ENCODE peak calls at places on chromosomes 2 and 18, in six cellular contexts. O is fibroblast of pulmonary artery, W is HFF-Myc, H is heart left ventricle, M is AG10803, N is endodermal cell. Q is an unnamed sample.
A peak's percentile ranks its signal among the peaks of the same experiment; 100 is the strongest.

GRCh38 chr2:173184031-173185004 is 108.7 kb downstream of the MAP3K20 start:
- DNase-seq in H (peak; percentile 61), N (peak; percentile 84), W (peak; percentile 92), O (peak; percentile 97), M (peak; percentile 99), Q (peak; percentile 98)

GRCh38 chr18:13338318-13338717 is 119.8 kb downstream of the LDLRAD4 start:
- DNase-seq in O (no peak), N (no peak), H (no peak), M (no peak), W (no peak), Q (no peak)

GRCh38 chr18:77110936-77111335 is 21.6 kb downstream of the MBP start:
- DNase-seq in O (no peak), H (no peak), N (peak; percentile 32), W (no peak), M (no peak), Q (no peak)

GRCh38 chr18:58105908-58106673 is 62.1 kb downstream of the NEDD4L start:
- DNase-seq in M (peak; percentile 8), N (peak; percentile 46), O (no peak), H (no peak), W (no peak), Q (peak; percentile 15)

GRCh38 chr2:74497777-74498499 is 1.5 kb downstream of the LBX2 start:
- DNase-seq in M (no peak), W (no peak), H (no peak), O (no peak), N (peak; percentile 85), Q (no peak)

GRCh38 chr18:44569391-44570055 is 111.2 kb upstream of the SETBP1 start:
- DNase-seq in M (no peak), N (no peak), W (no peak), H (no peak), O (no peak), Q (no peak)

GRCh38 chr2:119792907-119793312 is 33.2 kb downstream of the PTPN4 start:
- DNase-seq in H (no peak), W (no peak), M (no peak), N (peak; percentile 61), O (no peak), Q (no peak)

GRCh38 chr2:38178556-38179419 is 102.8 kb upstream of the CYP1B1 start:
- DNase-seq in M (peak; percentile 96), W (no peak), O (peak; percentile 97), N (no peak), H (peak; percentile 35), Q (peak; percentile 98)

GRCh38 chr18:67425724-67426123 is 90.8 kb downstream of the DSEL start:
- DNase-seq in M (peak; percentile 79), W (peak; percentile 72), H (no peak), N (no peak), O (peak; percentile 86), Q (peak; percentile 89)

GRCh38 chr2:231037202-231037730 is at the start of gene C2orf72:
- DNase-seq in N (peak; percentile 70), O (no peak), M (no peak), H (no peak), W (no peak), Q (no peak)

GRCh38 chr2:220117010-220117409 is 489.6 kb downstream of the SLC4A3 start:
- DNase-seq in O (no peak), H (no peak), N (no peak), M (no peak), W (no peak), Q (no peak)

GRCh38 chr2:189474526-189474925 is 33.3 kb downstream of the WDR75 start:
- DNase-seq in W (no peak), N (no peak), M (no peak), H (no peak), O (no peak), Q (no peak)

GRCh38 chr2:64412671-64413070 is 41.3 kb upstream of the LGALSL start:
- DNase-seq in W (no peak), M (no peak), N (no peak), O (no peak), H (no peak), Q (no peak)

GRCh38 chr2:64408031-64408430 is 45.9 kb upstream of the LGALSL start:
- DNase-seq in W (no peak), H (no peak), N (no peak), M (no peak), O (no peak), Q (no peak)

GRCh38 chr2:64406407-64406774 is 47.6 kb upstream of the LGALSL start:
- DNase-seq in H (peak; percentile 50), W (no peak), O (no peak), M (no peak), N (no peak), Q (no peak)

GRCh38 chr2:64414736-64415435 is 39.1 kb upstream of the LGALSL start:
- DNase-seq in M (no peak), N (no peak), H (no peak), O (no peak), W (no peak), Q (no peak)

DNA sequence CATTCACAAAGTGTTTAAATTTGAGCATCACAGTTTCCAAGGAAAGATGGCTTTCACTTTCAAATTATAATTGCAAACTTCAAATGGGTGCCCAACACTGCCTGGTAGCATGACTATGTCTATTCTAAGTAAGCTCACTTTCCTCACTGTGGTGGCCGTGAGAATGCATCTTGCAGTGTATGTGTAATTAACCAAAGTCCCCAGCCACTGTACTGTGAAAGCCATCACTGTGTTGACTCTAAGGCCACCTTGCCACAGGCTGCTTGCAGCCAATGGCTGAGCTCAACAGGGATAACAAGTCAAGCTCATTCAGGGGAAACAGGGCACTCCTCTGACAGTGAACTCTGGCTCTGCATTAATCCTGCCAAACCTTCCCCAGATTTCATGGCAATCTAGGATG is 43.3 kb upstream of the LGALSL start:
- DNase-seq in N (no peak), O (no peak), W (no peak), M (no peak), H (no peak), Q (no peak)
- H3K4me3 ChIP-seq in N (no peak overlapping the region), O (no peak overlapping the region), W (no peak overlapping the region), M (no peak overlapping the region), H (no peak overlapping the region), Q (no peak overlapping the region)

GRCh38 chr2:101387151-101387807 is at the start of gene CREG2:
- DNase-seq in H (peak; percentile 68), N (peak; percentile 89), O (peak; percentile 56), M (peak; percentile 53), W (no peak), Q (peak; percentile 56)
- TF ChIP-seq CTCF in H (peak; percentile 65), N (peak; percentile 90), O (peak; percentile 21), M (peak; percentile 33), W (peak; percentile 52), Q (peak; percentile 46)

GRCh38 chr2:85243101-85244072 is 84.4 kb downstream of the TGOLN2 start:
- DNase-seq in M (no peak), H (peak; percentile 71), O (no peak), W (no peak), N (peak; percentile 91), Q (peak; percentile 47)
- H3K4me3 ChIP-seq in M (no peak overlapping the region), H (no peak overlapping the region), O (no peak overlapping the region), W (no peak overlapping the region), N (no peak overlapping the region), Q (no peak overlapping the region)

DNA sequence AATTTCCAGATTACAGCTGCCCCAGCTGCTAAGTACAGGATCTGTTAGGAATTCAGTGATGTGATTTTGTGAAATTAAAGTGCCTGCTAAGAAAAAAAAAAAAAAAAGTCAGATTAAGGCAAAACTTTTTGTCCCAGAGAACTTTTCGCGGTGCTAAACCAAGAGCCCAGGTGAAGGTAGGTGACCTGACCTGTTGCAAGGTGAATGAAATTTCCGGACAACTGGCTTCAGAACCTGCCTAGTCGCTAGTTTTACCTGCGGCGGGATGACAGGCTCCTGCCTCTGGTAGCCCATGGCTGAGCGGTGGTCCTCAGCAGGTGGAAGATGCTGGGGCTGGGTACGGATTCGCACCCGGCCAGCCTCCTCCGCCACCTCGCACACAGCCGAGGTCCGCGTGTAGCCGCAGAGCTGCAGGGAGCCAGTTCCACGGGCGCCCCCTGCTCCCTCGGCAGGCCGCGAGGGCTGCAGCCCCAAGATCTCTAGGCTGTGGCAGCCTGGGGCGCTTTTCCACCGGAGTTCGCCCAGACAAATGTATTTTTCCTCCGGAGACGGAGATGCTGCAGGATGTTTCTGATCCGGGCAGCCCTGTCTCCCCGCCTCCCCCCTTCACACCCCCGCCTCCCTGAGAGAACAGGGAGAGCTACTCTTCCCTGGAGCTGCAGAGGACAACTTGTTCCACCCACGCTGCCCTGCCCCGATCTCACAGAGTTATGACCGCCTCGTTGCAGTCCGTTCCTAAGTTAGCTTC is at the start of gene SLC38A11:
- DNase-seq in W (no peak), H (peak; percentile 45), O (peak; percentile 8), N (peak; percentile 69), M (peak; percentile 5), Q (peak; percentile 37)
- TF ChIP-seq CTCF in W (no peak), H (no peak), O (no peak), N (peak; percentile 20), M (peak; percentile 17), Q (peak; percentile 33)

GRCh38 chr2:106885981-106886915 is at the start of gene ST6GAL2:
- DNase-seq in M (no peak), H (no peak), O (no peak), W (no peak), N (peak; percentile 82), Q (peak; percentile 25)
- H3K4me3 ChIP-seq in M (peak within 1 kb of the TSS; percentile 39), H (peak within 1 kb of the TSS; percentile 64), O (peak within 1 kb of the TSS; percentile 40), W (peak within 1 kb of the TSS; percentile 51), N (peak within 1 kb of the TSS; percentile 85), Q (peak within 1 kb of the TSS; percentile 56)

DNA sequence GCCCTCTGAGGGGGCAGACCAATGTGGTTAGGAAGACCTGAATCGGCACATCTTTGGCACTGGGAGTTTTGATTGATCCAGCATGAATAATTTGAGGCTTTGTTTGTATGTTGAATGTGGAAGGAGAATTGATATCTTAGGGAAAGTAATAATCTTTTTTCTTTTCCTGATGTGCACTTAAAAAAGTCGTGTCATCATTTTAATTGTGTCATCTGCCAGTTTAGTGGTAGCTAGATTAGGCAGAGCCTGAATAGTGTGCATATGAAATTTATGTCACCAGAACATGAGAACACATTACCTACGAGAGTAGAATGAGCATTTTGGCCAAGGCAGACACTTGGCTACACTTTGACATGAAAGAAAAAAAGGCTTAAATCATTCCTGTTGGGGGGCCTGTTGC is 79.5 kb downstream of the KIF5C start:
- DNase-seq in O (no peak), N (no peak), H (no peak), M (no peak), W (no peak), Q (no peak)
- TF ChIP-seq CTCF in O (no peak), N (no peak), H (no peak), M (no peak), W (no peak), Q (no peak)

GRCh38 chr2:44943693-44944101 is 2.2 kb downstream of the SIX3 start:
- DNase-seq in H (no peak), N (no peak), M (no peak), W (no peak), O (no peak), Q (no peak)
- H3K4me3 ChIP-seq in H (no peak overlapping the region), N (peak overlapping the region; percentile 73), M (no peak overlapping the region), W (no peak overlapping the region), O (no peak overlapping the region), Q (no peak overlapping the region)

DNA sequence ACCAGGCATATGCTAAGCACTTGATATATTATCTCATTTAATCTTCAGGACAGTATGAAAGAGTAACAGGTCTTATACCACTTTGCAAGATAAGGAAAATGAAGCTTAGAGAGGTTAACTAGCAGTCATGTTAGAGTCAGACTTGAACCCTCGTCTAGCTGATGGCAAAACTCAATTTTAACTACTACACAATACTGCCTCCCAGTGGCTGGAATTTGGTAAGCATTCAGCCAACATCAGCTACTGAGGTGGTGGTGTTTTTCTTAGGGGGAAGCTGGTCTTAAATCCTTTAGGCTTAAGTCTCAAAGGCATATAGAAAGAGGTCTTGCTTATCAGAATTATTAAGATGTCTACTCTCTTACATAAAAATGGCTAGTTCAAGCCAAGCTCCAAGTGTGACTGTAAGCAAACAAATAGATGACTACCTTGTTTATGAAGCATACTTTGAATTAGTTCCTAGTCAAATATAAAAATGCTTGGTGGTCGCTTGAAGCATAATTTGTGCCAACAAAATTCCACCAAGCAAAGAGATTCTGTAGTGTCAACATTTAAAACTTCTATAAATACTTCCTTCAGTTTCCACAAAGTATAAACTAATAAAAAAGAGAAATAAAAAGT is 325.4 kb upstream of the FIGN start:
- DNase-seq in O (peak; percentile 58), N (peak; percentile 90), M (peak; percentile 22), H (no peak), W (no peak), Q (peak; percentile 62)
- TF ChIP-seq CTCF in O (peak; percentile 78), N (peak; percentile 91), M (peak; percentile 76), H (peak; percentile 52), W (peak; percentile 56), Q (peak; percentile 84)